ENCODE peak calls at places on chromosomes 12 and 14, in six cellular contexts. K is GM12878, V is esophagus muscularis mucosa, F is K562, D is suprapubic skin, Z is endothelial cell of umbilical vein. S is an unnamed sample.
A peak's percentile ranks its signal among the peaks of the same experiment; 100 is the strongest.

GRCh38 chr12:128976120-128976519 is 122.8 kb downstream of the GLT1D1 start:
- DNase-seq in D (no peak), V (no peak), Z (no peak), K (no peak), F (peak; percentile 70), S (no peak)

GRCh38 chr12:118513554-118513953 is 137.2 kb downstream of the SUDS3 start:
- DNase-seq in Z (no peak), F (no peak), V (no peak), K (no peak), D (no peak), S (no peak)

GRCh38 chr12:62843714-62844113 is 91.2 kb downstream of the PPM1H start:
- DNase-seq in Z (no peak), K (no peak), F (no peak), V (no peak), D (no peak), S (no peak)

GRCh38 chr12:12572659-12573058 is 10.0 kb upstream of the DUSP16 start:
- DNase-seq in K (no peak), F (no peak), Z (no peak), V (no peak), D (no peak), S (no peak)

GRCh38 chr12:52604859-52605258 is 3.6 kb upstream of the KRT72 start:
- DNase-seq in Z (no peak), V (peak; percentile 50), K (no peak), F (peak; percentile 20), D (no peak), S (no peak)

GRCh38 chr12:26331960-26332359 is 136.6 kb downstream of the SSPN start:
- DNase-seq in Z (no peak), K (no peak), F (no peak), D (no peak), V (no peak), S (no peak)

GRCh38 chr12:78260976-78261375 is 430.3 kb downstream of the NAV3 start:
- DNase-seq in F (no peak), Z (no peak), V (no peak), D (no peak), K (no peak), S (no peak)

GRCh38 chr12:85920324-85920947 is 46.3 kb downstream of the NTS start:
- DNase-seq in V (no peak), F (peak; percentile 8), D (no peak), K (no peak), Z (peak; percentile 53), S (no peak)

GRCh38 chr14:88974991-88975835 is 150.8 kb downstream of the TTC8 start:
- DNase-seq in Z (no peak), F (no peak), V (no peak), K (no peak), D (no peak), S (no peak)

GRCh38 chr12:89016970-89017778 is 335.1 kb downstream of the DUSP6 start:
- DNase-seq in V (no peak), K (no peak), F (peak; percentile 69), D (peak; percentile 48), Z (peak; percentile 85), S (peak; percentile 61)

GRCh38 chr12:105820407-105821140 is 318.2 kb downstream of the NUAK1 start:
- DNase-seq in Z (no peak), D (peak; percentile 77), V (no peak), K (no peak), F (no peak), S (peak; percentile 75)

GRCh38 chr12:6535697-6535946 is 1.3 kb downstream of the GAPDH start:
- DNase-seq in K (no peak), Z (no peak), V (no peak), D (no peak), F (no peak), S (no peak)

GRCh38 chr12:6534158-6534913 is at the start of gene GAPDH:
- DNase-seq in V (peak; percentile 97), Z (peak; percentile 95), F (peak; percentile 94), D (peak; percentile 92), K (peak; percentile 80), S (peak; percentile 97)

GRCh38 chr12:6533653-6534157 is 612 bp upstream of the GAPDH start:
- DNase-seq in D (no peak), Z (peak; percentile 62), K (no peak), V (peak; percentile 95), F (peak; percentile 87), S (peak; percentile 90)

GRCh38 chr12:6535960-6536847 is 1.9 kb downstream of the GAPDH start:
- DNase-seq in D (no peak), F (peak; percentile 11), K (no peak), Z (no peak), V (no peak), S (peak; percentile 63)

DNA sequence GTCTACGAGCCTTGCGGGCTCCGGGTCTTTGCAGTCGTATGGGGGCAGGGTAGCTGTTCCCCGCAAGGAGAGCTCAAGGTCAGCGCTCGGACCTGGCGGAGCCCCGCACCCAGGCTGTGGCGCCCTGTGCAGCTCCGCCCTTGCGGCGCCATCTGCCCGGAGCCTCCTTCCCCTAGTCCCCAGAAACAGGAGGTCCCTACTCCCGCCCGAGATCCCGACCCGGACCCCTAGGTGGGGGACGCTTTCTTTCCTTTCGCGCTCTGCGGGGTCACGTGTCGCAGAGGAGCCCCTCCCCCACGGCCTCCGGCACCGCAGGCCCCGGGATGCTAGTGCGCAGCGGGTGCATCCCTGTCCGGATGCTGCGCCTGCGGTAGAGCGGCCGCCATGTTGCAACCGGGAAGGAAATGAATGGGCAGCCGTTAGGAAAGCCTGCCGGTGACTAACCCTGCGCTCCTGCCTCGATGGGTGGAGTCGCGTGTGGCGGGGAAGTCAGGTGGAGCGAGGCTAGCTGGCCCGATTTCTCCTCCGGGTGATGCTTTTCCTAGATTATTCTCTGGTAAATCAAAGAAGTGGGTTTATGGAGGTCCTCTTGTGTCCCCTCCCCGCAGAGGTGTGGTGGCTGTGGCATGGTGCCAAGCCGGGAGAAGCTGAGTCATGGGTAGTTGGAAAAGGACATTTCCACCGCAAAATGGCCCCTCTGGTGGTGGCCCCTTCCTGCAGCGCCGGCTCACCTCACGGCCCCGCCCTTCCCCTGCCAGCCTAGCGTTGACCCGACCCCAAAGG is 788 bp downstream of the GAPDH start:
- DNase-seq in V (peak; percentile 94), D (peak; percentile 93), Z (peak; percentile 82), K (no peak), F (peak; percentile 64), S (peak; percentile 92)
- TF ChIP-seq POLR2AphosphoS5 in V (peak; percentile 83), D (peak; percentile 86), Z (peak; percentile 86), K (peak; percentile 73), F (peak; percentile 36), S (peak; percentile 58)

GRCh38 chr14:59483819-59484610 is at the start of the genes JKAMP and L3HYPDH:
- DNase-seq in F (peak; percentile 95), Z (peak; percentile 96), D (peak; percentile 98), V (peak; percentile 98), K (peak; percentile 78), S (peak; percentile 98)

GRCh38 chr14:59481407-59482119 is 2.6 kb downstream of the L3HYPDH start:
- DNase-seq in D (no peak), Z (peak; percentile 5), V (no peak), K (no peak), F (no peak), S (no peak)

GRCh38 chr14:59482120-59482434 is 2.1 kb downstream of the L3HYPDH start:
- DNase-seq in Z (no peak), D (no peak), K (no peak), F (no peak), V (no peak), S (no peak)

GRCh38 chr14:59483360-59483759 is 848 bp downstream of the L3HYPDH start:
- DNase-seq in D (no peak), F (peak; percentile 38), Z (no peak), K (no peak), V (no peak), S (no peak)

GRCh38 chr14:59482471-59483331 is 1.5 kb downstream of the L3HYPDH start:
- DNase-seq in D (no peak), F (peak; percentile 62), Z (peak; percentile 73), V (no peak), K (no peak), S (no peak)
- TF ChIP-seq POLR2A in D (no peak), F (no peak), Z (no peak), V (no peak), K (no peak), S (no peak)

GRCh38 chr12:122204829-122205589 is 1.5 kb downstream of the B3GNT4 start:
- DNase-seq in V (no peak), D (peak; percentile 64), Z (no peak), K (no peak), F (no peak), S (no peak)
- TF ChIP-seq POLR2AphosphoS5 in V (no peak), D (no peak), Z (no peak), K (no peak), F (no peak), S (peak; percentile 14)

DNA sequence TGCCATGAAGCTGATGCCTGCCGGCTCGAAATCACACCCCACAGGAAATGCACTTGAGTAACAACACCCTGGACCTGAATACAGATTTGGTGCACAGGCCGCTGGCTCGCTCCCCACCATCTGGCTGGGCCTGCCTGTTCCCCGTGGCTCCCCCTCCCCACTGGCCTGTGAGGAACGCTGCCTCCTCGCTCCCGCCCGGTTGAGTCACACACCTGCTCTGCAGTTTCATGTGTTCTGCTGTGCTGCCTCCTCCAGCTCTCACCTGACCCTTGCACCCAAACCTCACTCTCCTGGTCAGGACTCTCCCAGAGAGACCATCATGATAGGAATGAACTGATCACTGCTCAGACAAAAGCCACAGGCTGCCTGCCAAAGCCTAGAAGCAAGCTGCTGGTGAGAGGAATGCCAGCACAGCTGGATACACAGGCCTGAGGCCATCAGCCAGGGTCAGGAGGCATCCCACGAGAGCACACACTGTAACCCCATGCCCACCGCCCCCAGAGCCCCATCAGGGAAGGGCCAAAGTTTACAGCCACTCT is 3.8 kb upstream of the SIVA1 start:
- DNase-seq in K (no peak), D (no peak), Z (no peak), V (no peak), F (no peak), S (peak; percentile 85)
- TF ChIP-seq POLR2A in K (no peak), D (no peak), Z (no peak), V (no peak), F (no peak), S (no peak)

GRCh38 chr12:109462868-109463692 is 14.0 kb downstream of the KCTD10 start:
- DNase-seq in D (peak; percentile 91), Z (peak; percentile 92), F (no peak), K (no peak), V (peak; percentile 97), S (peak; percentile 97)
- TF ChIP-seq POLR2AphosphoS5 in D (peak; percentile 78), Z (peak; percentile 64), F (no peak), K (no peak), V (peak; percentile 96), S (peak; percentile 82)

DNA sequence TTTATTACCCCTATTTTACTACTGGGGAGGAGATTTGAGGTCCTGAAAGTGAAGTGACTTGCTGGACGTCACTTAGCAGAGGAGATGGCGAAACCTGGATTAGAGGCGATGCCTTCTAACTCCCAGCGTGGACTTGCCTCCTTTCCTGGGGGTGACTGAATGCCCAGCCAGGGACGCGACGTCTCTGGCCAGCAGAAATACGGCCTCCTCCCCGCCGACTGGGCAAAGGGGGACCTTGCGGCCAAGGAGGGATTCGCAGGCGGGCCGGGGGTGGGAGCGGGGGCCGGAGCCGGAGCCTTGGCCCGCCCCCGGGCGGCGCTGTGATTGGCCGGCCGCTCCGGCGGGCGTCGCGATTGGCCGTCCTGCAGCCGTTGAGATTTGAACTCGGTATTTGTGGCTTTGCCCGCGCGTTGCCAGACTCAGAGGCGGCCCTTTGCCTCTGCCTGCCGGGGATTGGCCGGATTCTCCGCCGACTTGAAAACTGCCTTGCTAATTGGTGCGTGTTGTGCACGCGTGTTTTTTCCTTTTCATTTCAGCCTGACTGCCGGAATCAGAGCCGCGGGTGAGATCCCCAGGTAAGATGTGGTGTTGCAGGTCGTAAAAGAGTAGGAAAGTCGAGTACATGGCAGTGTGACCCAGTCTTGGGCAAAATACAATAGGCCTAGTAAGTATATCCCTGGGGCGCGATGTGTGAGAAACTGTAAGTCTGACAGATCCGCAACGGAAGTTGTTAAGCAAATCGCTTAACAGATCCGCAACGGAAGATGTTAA is at the start of gene NCAPD2:
- DNase-seq in D (peak; percentile 95), K (peak; percentile 88), Z (peak; percentile 98), V (peak; percentile 98), F (peak; percentile 96), S (peak; percentile 98)
- TF ChIP-seq POLR2A in D (peak; percentile 8), K (peak; percentile 81), Z (no peak), V (peak; percentile 6), F (peak; percentile 83), S (no peak)